ENCODE peak calls at places on chromosome 18, in seven cellular contexts. Z, D, Q, B, G, F and L are unnamed samples.

GRCh38 chr18:48780151-48781001 is 170.4 kb downstream of the SMAD7 start:
- DNase-seq in Z (no peak), D (no peak), Q (peak; percentile 48), B (peak; percentile 43), G (no peak), F (no peak), L (no peak)

GRCh38 chr18:55833543-55833942 is 245.6 kb upstream of the TCF4 start:
- DNase-seq in Z (no peak), D (no peak), Q (no peak), B (no peak), G (peak; percentile 43), F (peak; percentile 86), L (peak; percentile 99)

GRCh38 chr18:48939368-48940097 is 11.2 kb downstream of the SMAD7 start:
- DNase-seq in Z (no peak), D (no peak), Q (no peak), B (no peak), G (no peak), F (no peak), L (no peak)

GRCh38 chr18:55337908-55338521 is 250.0 kb downstream of the TCF4 start:
- DNase-seq in Z (no peak), D (no peak), Q (no peak), B (no peak), G (no peak), F (no peak), L (no peak)

GRCh38 chr18:73201940-73202339 is 334.2 kb upstream of the NETO1 start:
- DNase-seq in Z (no peak), D (no peak), Q (no peak), B (no peak), G (no peak), F (no peak), L (peak; percentile 33)

GRCh38 chr18:72652990-72653593 is 109.0 kb upstream of the CBLN2 start:
- DNase-seq in Z (no peak), D (peak; percentile 87), Q (no peak), B (no peak), G (peak; percentile 36), F (no peak), L (peak; percentile 12)

GRCh38 chr18:42052137-42052708 is 97.2 kb downstream of the PIK3C3 start:
- DNase-seq in Z (no peak), D (peak; percentile 80), Q (no peak), B (no peak), G (no peak), F (no peak), L (no peak)

GRCh38 chr18:25299426-25299825 is 52.5 kb downstream of the ZNF521 start:
- DNase-seq in Z (no peak), D (no peak), Q (no peak), B (no peak), G (no peak), F (no peak), L (peak; percentile 32)

GRCh38 chr18:6992761-6993160 is 124.8 kb downstream of the LAMA1 start:
- DNase-seq in Z (no peak), D (no peak), Q (no peak), B (no peak), G (no peak), F (no peak), L (no peak)

GRCh38 chr18:6994719-6995430 is 122.7 kb downstream of the LAMA1 start:
- DNase-seq in Z (no peak), D (no peak), Q (no peak), B (no peak), G (no peak), F (no peak), L (no peak)

GRCh38 chr18:6997802-6998201 is 119.8 kb downstream of the LAMA1 start:
- DNase-seq in Z (no peak), D (no peak), Q (no peak), B (no peak), G (no peak), F (no peak), L (no peak)

GRCh38 chr18:6994053-6994452 is 123.5 kb downstream of the LAMA1 start:
- DNase-seq in Z (no peak), D (no peak), Q (no peak), B (no peak), G (no peak), F (no peak), L (no peak)
- H3K27ac ChIP-seq in Z (no peak overlapping the region), D (no peak overlapping the region), Q (no peak overlapping the region), B (no peak overlapping the region), G (no peak overlapping the region), F (no peak overlapping the region), L (no peak overlapping the region)

GRCh38 chr18:76565238-76566173 is 70.5 kb upstream of the ZNF516 start:
- DNase-seq in Z (peak; percentile 67), D (peak; percentile 79), Q (peak; percentile 55), B (peak; percentile 76), G (no peak), F (peak; percentile 66), L (peak; percentile 90)

GRCh38 chr18:76564117-76564516 is 69.1 kb upstream of the ZNF516 start:
- DNase-seq in Z (no peak), D (no peak), Q (no peak), B (no peak), G (no peak), F (no peak), L (peak; percentile 28)

GRCh38 chr18:76562286-76562840 is 67.3 kb upstream of the ZNF516 start:
- DNase-seq in Z (no peak), D (no peak), Q (no peak), B (no peak), G (no peak), F (no peak), L (no peak)

GRCh38 chr18:76566987-76567386 is 71.9 kb upstream of the ZNF516 start:
- DNase-seq in Z (no peak), D (no peak), Q (no peak), B (no peak), G (no peak), F (no peak), L (no peak)

DNA sequence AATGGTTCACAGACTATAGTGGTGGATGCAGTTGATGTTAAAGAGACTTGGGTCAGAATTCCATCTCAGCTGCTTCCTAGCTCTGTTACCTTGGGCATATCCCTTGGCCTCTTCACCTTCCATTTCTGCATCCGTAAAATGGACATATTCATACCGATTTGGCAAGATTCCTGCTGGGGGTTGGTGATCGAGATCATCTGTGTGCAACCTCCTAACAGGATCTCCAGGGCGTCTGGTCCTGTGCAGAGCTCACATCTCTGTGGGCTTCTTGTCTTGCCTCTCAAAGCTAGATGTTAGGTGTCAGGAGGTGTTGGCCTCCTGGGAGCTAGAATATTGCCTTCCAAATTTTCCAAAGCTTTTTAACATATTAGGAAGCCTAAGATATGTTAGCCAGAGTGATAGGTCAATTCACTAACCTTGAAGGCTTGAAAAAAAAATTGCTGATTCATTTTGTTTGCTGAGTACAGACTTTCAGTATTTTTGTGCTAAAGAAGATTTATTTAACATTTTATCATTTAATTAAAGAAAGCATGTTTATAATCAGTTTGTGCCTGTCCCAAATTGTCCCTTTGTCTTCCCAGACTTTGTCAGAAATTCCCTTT is 69.7 kb upstream of the ZNF516 start:
- DNase-seq in Z (no peak), D (no peak), Q (no peak), B (no peak), G (no peak), F (no peak), L (no peak)
- H3K27ac ChIP-seq in Z (peak overlapping the region; percentile 79), D (no peak overlapping the region), Q (peak overlapping the region; percentile 5), B (peak overlapping the region; percentile 85), G (no peak overlapping the region), F (peak overlapping the region; percentile 50), L (peak overlapping the region; percentile 77)

DNA sequence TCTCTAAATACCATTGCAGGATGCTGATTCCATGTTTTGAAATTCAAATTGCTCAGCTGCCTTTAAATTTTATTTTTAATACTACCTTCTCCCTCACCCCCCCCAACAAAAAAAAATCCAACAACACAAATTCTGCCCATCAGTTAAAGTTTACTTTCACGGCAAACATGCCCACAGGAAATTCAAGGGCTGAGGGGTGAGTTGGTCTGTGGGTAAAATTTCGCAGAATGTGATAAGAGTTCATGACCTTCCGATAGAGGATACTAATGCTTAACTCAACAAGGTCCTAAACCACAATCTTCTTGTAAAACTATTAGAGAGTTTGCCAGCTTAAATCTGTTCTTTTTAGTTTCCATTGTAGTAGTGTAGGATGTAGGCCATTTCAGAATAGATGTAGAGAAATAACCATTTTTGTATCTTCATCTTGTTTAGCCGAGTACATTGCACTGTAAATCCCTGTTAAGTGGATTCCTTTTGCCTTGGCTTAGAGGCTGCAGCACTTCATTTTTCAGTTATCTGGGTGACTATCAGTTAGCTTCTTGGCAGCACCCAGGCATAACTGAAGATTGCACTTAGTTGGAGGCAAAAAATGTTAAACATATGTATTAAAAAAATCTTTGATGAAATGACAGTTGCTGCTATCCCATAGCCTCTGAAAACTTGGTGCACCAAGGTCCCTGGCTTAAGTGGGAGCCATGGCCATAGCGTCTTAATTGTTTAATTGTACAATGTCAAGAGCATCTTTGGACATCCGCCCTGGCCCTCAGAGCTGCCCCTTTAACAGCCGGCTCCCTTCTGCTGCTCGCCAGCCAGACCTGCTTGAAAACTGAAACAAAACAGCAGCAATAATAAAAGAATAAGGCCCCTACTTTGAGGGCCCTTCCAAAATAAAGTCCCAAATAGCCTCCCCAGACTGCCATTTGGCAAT is 232.4 kb downstream of the HAUS1 start:
- DNase-seq in Z (no peak), D (no peak), Q (no peak), B (no peak), G (no peak), F (no peak), L (no peak)
- H3K27ac ChIP-seq in Z (no peak overlapping the region), D (no peak overlapping the region), Q (no peak overlapping the region), B (peak overlapping the region; percentile 13), G (no peak overlapping the region), F (no peak overlapping the region), L (no peak overlapping the region)

DNA sequence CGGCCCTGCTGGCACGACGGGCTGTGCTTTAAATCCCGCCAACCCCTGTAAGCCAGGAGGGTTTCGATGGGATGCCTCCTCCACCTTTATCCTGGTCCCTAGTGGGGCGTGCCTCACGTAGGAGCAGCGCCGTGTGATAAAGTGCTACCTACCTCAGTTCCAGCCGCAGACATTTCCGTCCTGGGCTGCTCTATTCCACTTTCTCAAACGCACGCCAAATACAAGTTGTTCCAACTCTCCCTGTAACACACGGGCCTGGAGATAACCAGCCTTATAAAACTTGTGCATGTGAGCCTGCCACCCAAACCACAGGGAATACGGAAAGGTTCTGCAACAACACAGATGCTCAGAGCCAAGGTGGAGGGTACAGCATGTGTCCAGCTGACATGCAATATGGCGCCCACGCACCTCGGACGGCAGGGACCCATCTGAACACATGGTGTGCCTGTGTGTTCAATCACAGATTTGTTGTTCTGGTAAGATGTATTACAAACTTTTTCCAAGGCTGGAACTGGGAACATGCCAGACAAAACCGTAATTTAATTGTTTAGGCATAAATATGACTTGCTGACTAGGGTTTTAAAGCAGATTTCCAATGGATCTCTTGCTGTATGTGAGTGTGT is 47.7 kb downstream of the ZNF516 start:
- DNase-seq in Z (no peak), D (no peak), Q (no peak), B (peak; percentile 35), G (no peak), F (no peak), L (no peak)
- H3K27ac ChIP-seq in Z (peak overlapping the region; percentile 97), D (no peak overlapping the region), Q (no peak overlapping the region), B (no peak overlapping the region), G (no peak overlapping the region), F (no peak overlapping the region), L (no peak overlapping the region)

GRCh38 chr18:5420909-5421308 is 122.9 kb downstream of the EPB41L3 start:
- DNase-seq in Z (no peak), D (no peak), Q (no peak), B (no peak), G (no peak), F (no peak), L (no peak)
- H3K27ac ChIP-seq in Z (no peak overlapping the region), D (no peak overlapping the region), Q (no peak overlapping the region), B (no peak overlapping the region), G (no peak overlapping the region), F (no peak overlapping the region), L (no peak overlapping the region)